ENCODE peak calls at places on chromosomes 11 and 22, in seven cellular contexts. S, T, I, A, V, R and X are unnamed samples.

GRCh38 chr11:61290905-61291690 is 4.0 kb downstream of the VWCE start:
- DNase-seq in S (no peak), T (no peak), I (no peak), A (no peak), V (peak), R (no peak), X (no peak)

GRCh38 chr22:19497245-19497644 is 17.5 kb downstream of the CDC45 start:
- DNase-seq in S (no peak), T (no peak), I (peak), A (no peak), V (no peak), R (peak), X (no peak)

GRCh38 chr11:115168229-115168671 is 336.0 kb downstream of the CADM1 start:
- DNase-seq in S (no peak), T (no peak), I (no peak), A (peak), V (no peak), R (peak), X (no peak)

GRCh38 chr11:123472236-123472935 is 42.3 kb downstream of the GRAMD1B start:
- DNase-seq in S (no peak), T (no peak), I (no peak), A (no peak), V (no peak), R (no peak), X (no peak)

GRCh38 chr22:36191106-36191836 is 10.3 kb downstream of the APOL4 start:
- DNase-seq in S (no peak), T (peak), I (no peak), A (no peak), V (no peak), R (no peak), X (peak)

GRCh38 chr11:61580292-61580888 is 486 bp downstream of the SYT7 start:
- DNase-seq in S (no peak), T (no peak), I (no peak), A (no peak), V (peak), R (no peak), X (no peak)

GRCh38 chr22:36153756-36154155 is 6.8 kb downstream of the APOL3 start:
- DNase-seq in S (no peak), T (no peak), I (no peak), A (no peak), V (no peak), R (no peak), X (no peak)

GRCh38 chr22:39943366-39943765 is 16.8 kb upstream of the TMA7B start:
- DNase-seq in S (no peak), T (no peak), I (no peak), A (no peak), V (no peak), R (no peak), X (no peak)

GRCh38 chr22:50170453-50171318 is at the start of gene PANX2:
- DNase-seq in S (no peak), T (no peak), I (no peak), A (peak), V (no peak), R (no peak), X (no peak)

GRCh38 chr11:33984682-33985389 is 66.7 kb upstream of the CAPRIN1 start:
- DNase-seq in S (no peak), T (no peak), I (no peak), A (no peak), V (no peak), R (no peak), X (no peak)

GRCh38 chr11:71454470-71455113 is 1.6 kb downstream of the NADSYN1 start:
- DNase-seq in S (peak), T (no peak), I (no peak), A (no peak), V (peak), R (no peak), X (no peak)

GRCh38 chr11:46741600-46742484 is 22.8 kb downstream of the F2 start:
- DNase-seq in S (no peak), T (no peak), I (no peak), A (no peak), V (no peak), R (no peak), X (no peak)

GRCh38 chr11:69342588-69343330 is 48.8 kb downstream of the MYEOV start:
- DNase-seq in S (no peak), T (no peak), I (no peak), A (no peak), V (no peak), R (no peak), X (no peak)

GRCh38 chr11:42410251-42410956 is 901.4 kb upstream of the API5 start:
- DNase-seq in S (no peak), T (no peak), I (no peak), A (no peak), V (no peak), R (no peak), X (no peak)

GRCh38 chr11:134532921-134533421 is 120.9 kb upstream of the B3GAT1 start:
- DNase-seq in S (no peak), T (no peak), I (no peak), A (no peak), V (no peak), R (no peak), X (no peak)

GRCh38 chr11:76663912-76664440 is 6.6 kb downstream of the LRRC32 start:
- DNase-seq in S (no peak), T (no peak), I (no peak), A (peak), V (no peak), R (no peak), X (no peak)

GRCh38 chr11:130719516-130719915 is 196.8 kb downstream of the SNX19 start:
- DNase-seq in S (no peak), T (no peak), I (peak), A (no peak), V (no peak), R (peak), X (no peak)

GRCh38 chr11:119107538-119108150 is 500 bp downstream of the C2CD2L start:
- DNase-seq in S (no peak), T (no peak), I (no peak), A (no peak), V (no peak), R (no peak), X (no peak)

GRCh38 chr11:128367573-128367972 is 219.8 kb downstream of the ETS1 start:
- DNase-seq in S (peak), T (no peak), I (no peak), A (no peak), V (no peak), R (no peak), X (no peak)

GRCh38 chr22:27937453-27937852 is 18.4 kb upstream of the PITPNB start:
- DNase-seq in S (no peak), T (no peak), I (no peak), A (peak), V (no peak), R (no peak), X (no peak)

GRCh38 chr11:104462346-104462745 is 298.4 kb upstream of the PDGFD start:
- DNase-seq in S (no peak), T (no peak), I (no peak), A (no peak), V (no peak), R (peak), X (peak)

GRCh38 chr11:114183041-114183511 is 113.1 kb upstream of the NNMT start:
- DNase-seq in S (peak), T (no peak), I (no peak), A (no peak), V (no peak), R (no peak), X (no peak)

GRCh38 chr22:28702891-28703290 is 23.3 kb upstream of the TTC28 start:
- DNase-seq in S (no peak), T (no peak), I (no peak), A (no peak), V (no peak), R (no peak), X (no peak)